ENCODE peak calls at places on chromosomes 12 and 14, in nine cellular contexts. U, F, V, L, Y, A, R, I and Z are unnamed samples.

GRCh38 chr12:182381-182883 is 31.5 kb downstream of the SLC6A12 start:
- DNase-seq in U (no peak), F (no peak), V (no peak), L (no peak), Y (no peak), A (no peak), R (no peak), I (peak), Z (no peak)

GRCh38 chr12:61546296-61546695 is 713.9 kb upstream of the USP15 start:
- DNase-seq in U (no peak), F (no peak), V (no peak), L (no peak), Y (no peak), A (no peak), R (no peak), I (no peak), Z (no peak)

GRCh38 chr14:58646479-58646878 is 8.7 kb downstream of the DACT1 start:
- DNase-seq in U (no peak), F (no peak), V (no peak), L (peak), Y (no peak), A (no peak), R (no peak), I (no peak), Z (no peak)

GRCh38 chr12:113762849-113763816 is 203.0 kb downstream of the RBM19 start:
- DNase-seq in U (no peak), F (no peak), V (no peak), L (no peak), Y (no peak), A (no peak), R (no peak), I (no peak), Z (no peak)

GRCh38 chr14:22545842-22546721 is 42.9 kb downstream of the DAD1 start:
- DNase-seq in U (no peak), F (no peak), V (no peak), L (peak), Y (no peak), A (no peak), R (no peak), I (peak), Z (no peak)

GRCh38 chr14:102819176-102819628 is 42.0 kb downstream of the TRAF3 start:
- DNase-seq in U (no peak), F (no peak), V (peak), L (no peak), Y (no peak), A (no peak), R (no peak), I (no peak), Z (no peak)

GRCh38 chr14:74859757-74860156 is 16.2 kb downstream of the PROX2 start:
- DNase-seq in U (no peak), F (no peak), V (no peak), L (no peak), Y (no peak), A (no peak), R (no peak), I (no peak), Z (no peak)

GRCh38 chr14:34355584-34356266 is 106.3 kb downstream of the SPTSSA start:
- DNase-seq in U (no peak), F (no peak), V (no peak), L (no peak), Y (no peak), A (no peak), R (no peak), I (peak), Z (no peak)

GRCh38 chr14:94569381-94570001 is 8.2 kb downstream of the SERPINA4 start:
- DNase-seq in U (no peak), F (no peak), V (no peak), L (peak), Y (no peak), A (no peak), R (peak), I (no peak), Z (no peak)

GRCh38 chr12:90974286-90974685 is 19.3 kb upstream of the CCER1 start:
- DNase-seq in U (no peak), F (no peak), V (no peak), L (no peak), Y (no peak), A (no peak), R (no peak), I (peak), Z (no peak)

GRCh38 chr14:34354556-34354955 is 107.5 kb downstream of the SPTSSA start:
- DNase-seq in U (no peak), F (no peak), V (no peak), L (no peak), Y (no peak), A (no peak), R (no peak), I (peak), Z (no peak)

GRCh38 chr14:25406818-25407217 is 356.9 kb upstream of the STXBP6 start:
- DNase-seq in U (no peak), F (no peak), V (no peak), L (peak), Y (no peak), A (peak), R (no peak), I (no peak), Z (peak)

GRCh38 chr14:58794993-58795762 is 157.4 kb downstream of the DACT1 start:
- DNase-seq in U (no peak), F (no peak), V (no peak), L (no peak), Y (no peak), A (no peak), R (no peak), I (no peak), Z (no peak)

GRCh38 chr14:84375235-84375634 is 1154.7 kb upstream of the FLRT2 start:
- DNase-seq in U (no peak), F (no peak), V (no peak), L (no peak), Y (no peak), A (no peak), R (no peak), I (peak), Z (no peak)

GRCh38 chr12:110677206-110677911 is 11.6 kb downstream of the HVCN1 start:
- DNase-seq in U (peak), F (peak), V (peak), L (no peak), Y (no peak), A (no peak), R (no peak), I (peak), Z (no peak)